ENCODE peak calls at places on chromosomes 11 and 22, in six cellular contexts. R, V, E, T, Z and G are unnamed samples.

GRCh38 chr22:30314918-30315317 is 11.8 kb downstream of the TBC1D10A start:
- DNase-seq in R (no peak), V (no peak), E (no peak), T (no peak), Z (no peak), G (no peak)

GRCh38 chr11:68825603-68826002 is 16.1 kb downstream of the CPT1A start:
- DNase-seq in R (peak), V (no peak), E (no peak), T (peak), Z (peak), G (no peak)

GRCh38 chr22:24207264-24208011 is 26.2 kb downstream of the SUSD2 start:
- DNase-seq in R (no peak), V (no peak), E (no peak), T (peak), Z (no peak), G (no peak)

GRCh38 chr11:35253237-35253636 is 114.3 kb downstream of the CD44 start:
- DNase-seq in R (no peak), V (no peak), E (no peak), T (no peak), Z (no peak), G (no peak)

GRCh38 chr11:45906965-45907591 is at the start of gene FREY1:
- DNase-seq in R (no peak), V (no peak), E (no peak), T (peak), Z (no peak), G (no peak)

GRCh38 chr11:69912161-69912910 is 93.1 kb upstream of the FGF3 start:
- DNase-seq in R (no peak), V (no peak), E (no peak), T (no peak), Z (no peak), G (no peak)

GRCh38 chr11:105000797-105001196 is 22.2 kb downstream of the CASP5 start:
- DNase-seq in R (peak), V (no peak), E (peak), T (no peak), Z (no peak), G (no peak)

GRCh38 chr11:69836401-69836800 is 17.2 kb upstream of the FGF3 start:
- DNase-seq in R (no peak), V (no peak), E (no peak), T (no peak), Z (no peak), G (no peak)

GRCh38 chr11:13316528-13316961 is 39.0 kb downstream of the BMAL1 start:
- DNase-seq in R (no peak), V (no peak), E (no peak), T (peak), Z (no peak), G (peak)

GRCh38 chr11:119538748-119539147 is 115.8 kb upstream of the THY1 start:
- DNase-seq in R (no peak), V (no peak), E (no peak), T (no peak), Z (no peak), G (no peak)

GRCh38 chr11:47510231-47510630 is 42.7 kb downstream of the CELF1 start:
- DNase-seq in R (no peak), V (no peak), E (no peak), T (peak), Z (no peak), G (no peak)

GRCh38 chr22:30198152-30198845 is 48.3 kb downstream of the LIF start:
- DNase-seq in R (no peak), V (no peak), E (no peak), T (peak), Z (no peak), G (no peak)

GRCh38 chr11:118530180-118530682 is 761 bp upstream of the TMEM25 start:
- DNase-seq in R (no peak), V (no peak), E (peak), T (no peak), Z (no peak), G (no peak)

GRCh38 chr11:11816511-11817319 is 25.1 kb upstream of the USP47 start:
- DNase-seq in R (no peak), V (no peak), E (no peak), T (peak), Z (no peak), G (peak)

GRCh38 chr11:17564687-17565042 is 17.6 kb downstream of the OTOG start:
- DNase-seq in R (no peak), V (no peak), E (no peak), T (peak), Z (no peak), G (no peak)

GRCh38 chr11:61776561-61777075 is 15.8 kb downstream of the TMEM258 start:
- DNase-seq in R (peak), V (peak), E (peak), T (peak), Z (peak), G (peak)

GRCh38 chr11:108609681-108610080 is 16.1 kb upstream of the EXPH5 start:
- DNase-seq in R (no peak), V (no peak), E (no peak), T (peak), Z (peak), G (peak)

GRCh38 chr11:27718853-27719574 is 18.8 kb upstream of the BDNF start:
- DNase-seq in R (no peak), V (no peak), E (peak), T (peak), Z (no peak), G (no peak)

GRCh38 chr11:100639140-100639539 is 47.9 kb upstream of the ARHGAP42 start:
- DNase-seq in R (no peak), V (no peak), E (peak), T (peak), Z (no peak), G (no peak)

GRCh38 chr11:103926990-103927389 is 109.5 kb upstream of the DDI1 start:
- DNase-seq in R (no peak), V (no peak), E (no peak), T (no peak), Z (peak), G (no peak)

GRCh38 chr11:96054870-96055705 is 131.2 kb upstream of the MTMR2 start:
- DNase-seq in R (no peak), V (no peak), E (no peak), T (peak), Z (peak), G (no peak)

GRCh38 chr11:27532652-27533325 is 26.2 kb upstream of the LIN7C start:
- DNase-seq in R (no peak), V (no peak), E (no peak), T (peak), Z (no peak), G (no peak)

GRCh38 chr11:76713499-76713898 is 43.0 kb upstream of the LRRC32 start:
- DNase-seq in R (no peak), V (no peak), E (no peak), T (no peak), Z (no peak), G (no peak)

GRCh38 chr22:20176421-20177060 is 25.7 kb upstream of the CCDC188 start:
- DNase-seq in R (no peak), V (no peak), E (no peak), T (no peak), Z (no peak), G (no peak)

GRCh38 chr11:21839870-21840269 is 353.0 kb upstream of the ANO5 start:
- DNase-seq in R (no peak), V (no peak), E (no peak), T (no peak), Z (no peak), G (no peak)

GRCh38 chr22:35018995-35019394 is 47.0 kb upstream of the ISX start:
- DNase-seq in R (no peak), V (no peak), E (no peak), T (no peak), Z (no peak), G (no peak)

GRCh38 chr22:49027122-49027670 is 800.5 kb downstream of the BRD1 start:
- DNase-seq in R (no peak), V (no peak), E (no peak), T (no peak), Z (no peak), G (no peak)

GRCh38 chr11:134207538-134208239 is 16.1 kb downstream of the NCAPD3 start:
- DNase-seq in R (peak), V (peak), E (peak), T (peak), Z (no peak), G (no peak)

GRCh38 chr11:122706689-122707088 is 51.2 kb downstream of the UBASH3B start:
- DNase-seq in R (no peak), V (no peak), E (no peak), T (peak), Z (peak), G (peak)

GRCh38 chr22:37627091-37627490 is 12.4 kb upstream of the SH3BP1 start:
- DNase-seq in R (no peak), V (no peak), E (no peak), T (no peak), Z (no peak), G (no peak)

GRCh38 chr22:37626144-37626543 is 13.3 kb upstream of the SH3BP1 start:
- DNase-seq in R (no peak), V (peak), E (peak), T (peak), Z (no peak), G (no peak)

GRCh38 chr22:37626556-37627075 is 12.9 kb upstream of the SH3BP1 start:
- DNase-seq in R (no peak), V (no peak), E (no peak), T (no peak), Z (no peak), G (no peak)

GRCh38 chr22:37628830-37629229 is 10.6 kb upstream of the SH3BP1 start:
- DNase-seq in R (no peak), V (no peak), E (no peak), T (no peak), Z (no peak), G (no peak)

DNA sequence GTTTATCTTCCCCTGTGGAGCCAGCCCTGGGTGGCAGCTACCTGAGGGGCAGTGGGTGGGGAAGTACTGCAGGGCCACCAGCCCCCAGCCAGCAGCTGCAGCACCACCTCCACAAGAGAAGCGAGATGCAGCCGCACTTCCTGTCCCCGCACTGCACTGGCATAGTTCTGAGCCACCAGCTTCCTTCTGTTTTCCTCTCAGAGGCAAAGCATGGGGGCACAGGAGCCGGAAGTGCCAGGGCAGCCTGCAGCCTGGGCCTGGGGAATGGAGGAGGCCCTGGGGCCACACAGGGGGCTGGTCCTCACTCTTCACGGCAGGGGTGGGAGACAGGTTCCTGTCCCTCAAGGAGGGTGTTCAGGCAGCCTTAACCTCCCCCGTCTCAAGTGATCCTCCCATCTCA is 11.9 kb upstream of the SH3BP1 start:
- DNase-seq in R (no peak), V (no peak), E (no peak), T (no peak), Z (no peak), G (no peak)
- H3K4me3 ChIP-seq in R (peak), V (no peak), E (no peak), T (no peak), Z (no peak), G (no peak)

GRCh38 chr11:9269492-9270030 is 4.4 kb upstream of the DENND5A start:
- DNase-seq in R (no peak), V (no peak), E (no peak), T (peak), Z (no peak), G (no peak)

GRCh38 chr11:9276571-9276970 is 11.4 kb upstream of the DENND5A start:
- DNase-seq in R (no peak), V (no peak), E (no peak), T (no peak), Z (no peak), G (no peak)

GRCh38 chr11:9274499-9275228 is 9.5 kb upstream of the DENND5A start:
- DNase-seq in R (no peak), V (no peak), E (no peak), T (peak), Z (no peak), G (no peak)

GRCh38 chr11:9277176-9277575 is 12.0 kb upstream of the DENND5A start:
- DNase-seq in R (no peak), V (no peak), E (no peak), T (no peak), Z (no peak), G (no peak)

GRCh38 chr11:9273430-9274336 is 8.5 kb upstream of the DENND5A start:
- DNase-seq in R (no peak), V (no peak), E (no peak), T (peak), Z (no peak), G (no peak)
- H3K4me3 ChIP-seq in R (no peak), V (no peak), E (no peak), T (no peak), Z (no peak), G (no peak)

GRCh38 chr11:86948733-86949132 is 6.5 kb downstream of the FZD4 start:
- DNase-seq in R (no peak), V (no peak), E (no peak), T (no peak), Z (no peak), G (no peak)
- H3K4me3 ChIP-seq in R (no peak), V (no peak), E (no peak), T (no peak), Z (no peak), G (no peak)

GRCh38 chr22:38923463-38924196 is 33.8 kb upstream of the APOBEC3A start:
- DNase-seq in R (no peak), V (peak), E (peak), T (peak), Z (peak), G (peak)
- H3K4me3 ChIP-seq in R (no peak), V (peak), E (no peak), T (no peak), Z (peak), G (peak)